ENCODE peak calls at places on chromosome 3, in nine cellular contexts. One of them, this sample, is unnamed.

GRCh38 chr3:158672293-158673176 is at the start of gene LXN:
- DNase-seq in HCEC 1CT: peak
- DNase-seq in BE2C: peak
- DNase-seq in progenitor cell of endocrine pancreas: peak
- DNase-seq in cardiac muscle cell: peak
- DNase-seq in endothelial cell: peak
- DNase-seq in osteocyte: peak
- DNase-seq in NCI-H2029: no peak
- DNase-seq in midbrain: peak
- DNase-seq in this sample: peak

GRCh38 chr3:154862265-154862664 is 217.9 kb upstream of the MME start:
- DNase-seq in BE2C: no peak
- DNase-seq in progenitor cell of endocrine pancreas: no peak
- DNase-seq in cardiac muscle cell: no peak
- DNase-seq in osteocyte: no peak
- DNase-seq in NCI-H2029: no peak
- DNase-seq in midbrain: no peak
- DNase-seq in endothelial cell: no peak
- DNase-seq in HCEC 1CT: peak
- DNase-seq in this sample: no peak

GRCh38 chr3:130700541-130700940 is 46.1 kb downstream of the PIK3R4 start:
- DNase-seq in osteocyte: no peak
- DNase-seq in cardiac muscle cell: no peak
- DNase-seq in HCEC 1CT: peak
- DNase-seq in NCI-H2029: no peak
- DNase-seq in midbrain: no peak
- DNase-seq in progenitor cell of endocrine pancreas: no peak
- DNase-seq in BE2C: no peak
- DNase-seq in endothelial cell: no peak
- DNase-seq in this sample: no peak

GRCh38 chr3:152302521-152303021 is 33.8 kb downstream of the MBNL1 start:
- DNase-seq in midbrain: no peak
- DNase-seq in NCI-H2029: no peak
- DNase-seq in cardiac muscle cell: peak
- DNase-seq in osteocyte: no peak
- DNase-seq in BE2C: no peak
- DNase-seq in HCEC 1CT: peak
- DNase-seq in endothelial cell: no peak
- DNase-seq in progenitor cell of endocrine pancreas: no peak
- DNase-seq in this sample: no peak

GRCh38 chr3:190073264-190073663 is 47.4 kb downstream of the P3H2 start:
- DNase-seq in midbrain: no peak
- DNase-seq in NCI-H2029: no peak
- DNase-seq in BE2C: no peak
- DNase-seq in endothelial cell: no peak
- DNase-seq in HCEC 1CT: no peak
- DNase-seq in cardiac muscle cell: peak
- DNase-seq in osteocyte: no peak
- DNase-seq in progenitor cell of endocrine pancreas: no peak
- DNase-seq in this sample: no peak

GRCh38 chr3:42830437-42831320 is 21.4 kb downstream of the ACKR2 start:
- DNase-seq in midbrain: no peak
- DNase-seq in cardiac muscle cell: peak
- DNase-seq in BE2C: peak
- DNase-seq in NCI-H2029: peak
- DNase-seq in endothelial cell: no peak
- DNase-seq in HCEC 1CT: peak
- DNase-seq in osteocyte: no peak
- DNase-seq in progenitor cell of endocrine pancreas: no peak
- DNase-seq in this sample: no peak

GRCh38 chr3:72818092-72818721 is 30.0 kb downstream of the SHQ1 start:
- DNase-seq in cardiac muscle cell: peak
- DNase-seq in endothelial cell: peak
- DNase-seq in osteocyte: no peak
- DNase-seq in HCEC 1CT: peak
- DNase-seq in midbrain: peak
- DNase-seq in NCI-H2029: no peak
- DNase-seq in BE2C: peak
- DNase-seq in progenitor cell of endocrine pancreas: no peak
- DNase-seq in this sample: no peak

GRCh38 chr3:135460273-135460672 is 505.3 kb upstream of the PPP2R3A start:
- DNase-seq in progenitor cell of endocrine pancreas: no peak
- DNase-seq in NCI-H2029: no peak
- DNase-seq in osteocyte: no peak
- DNase-seq in cardiac muscle cell: no peak
- DNase-seq in HCEC 1CT: no peak
- DNase-seq in BE2C: no peak
- DNase-seq in midbrain: no peak
- DNase-seq in endothelial cell: no peak
- DNase-seq in this sample: no peak

GRCh38 chr3:111971533-111971932 is 7.3 kb upstream of the ABHD10 start:
- DNase-seq in cardiac muscle cell: peak
- DNase-seq in endothelial cell: no peak
- DNase-seq in HCEC 1CT: no peak
- DNase-seq in osteocyte: no peak
- DNase-seq in midbrain: no peak
- DNase-seq in NCI-H2029: peak
- DNase-seq in BE2C: no peak
- DNase-seq in progenitor cell of endocrine pancreas: no peak
- DNase-seq in this sample: no peak

GRCh38 chr3:139738697-139739096 is 60.9 kb upstream of the NMNAT3 start:
- DNase-seq in HCEC 1CT: no peak
- DNase-seq in BE2C: no peak
- DNase-seq in cardiac muscle cell: no peak
- DNase-seq in NCI-H2029: no peak
- DNase-seq in endothelial cell: no peak
- DNase-seq in progenitor cell of endocrine pancreas: no peak
- DNase-seq in midbrain: no peak
- DNase-seq in osteocyte: no peak
- DNase-seq in this sample: no peak

GRCh38 chr3:128878011-128878457 is 1.4 kb upstream of the ACAD9 start:
- DNase-seq in BE2C: no peak
- DNase-seq in midbrain: no peak
- DNase-seq in progenitor cell of endocrine pancreas: no peak
- DNase-seq in HCEC 1CT: no peak
- DNase-seq in NCI-H2029: no peak
- DNase-seq in endothelial cell: no peak
- DNase-seq in osteocyte: no peak
- DNase-seq in cardiac muscle cell: no peak
- DNase-seq in this sample: no peak

GRCh38 chr3:141561426-141562034 is 74.7 kb downstream of the RASA2 start:
- DNase-seq in cardiac muscle cell: peak
- DNase-seq in endothelial cell: peak
- DNase-seq in midbrain: peak
- DNase-seq in progenitor cell of endocrine pancreas: peak
- DNase-seq in BE2C: peak
- DNase-seq in NCI-H2029: peak
- DNase-seq in osteocyte: no peak
- DNase-seq in HCEC 1CT: peak
- DNase-seq in this sample: peak

GRCh38 chr3:176755552-176755951 is 441.7 kb downstream of the TBL1XR1 start:
- DNase-seq in HCEC 1CT: no peak
- DNase-seq in NCI-H2029: no peak
- DNase-seq in endothelial cell: no peak
- DNase-seq in cardiac muscle cell: no peak
- DNase-seq in BE2C: no peak
- DNase-seq in osteocyte: no peak
- DNase-seq in progenitor cell of endocrine pancreas: no peak
- DNase-seq in midbrain: no peak
- DNase-seq in this sample: no peak